ENCODE peak calls at places on chromosomes 7 and 10, in eight cellular contexts. M is CD8-positive, alpha-beta memory T cell; Y is amygdala; C is HepG2; K is choroid plexus epithelial cell; Z is IMR-90; V is left ventricle myocardium inferior; A is NCI-H1092 treated with DMSO at 0.1 percent for 48 hours. J is an unnamed sample.

GRCh38 chr7:44150466-44150832 is 9.3 kb upstream of the MYL7 start:
- DNase-seq in M (no peak), Y (no peak), C (no peak), K (peak; percentile 9), Z (no peak), V (no peak), A (no peak), J (no peak)

GRCh38 chr7:73768661-73769480 is 1.2 kb downstream of the CLDN3 start:
- DNase-seq in M (no peak), Y (no peak), C (no peak), K (no peak), Z (no peak), V (no peak), A (no peak), J (no peak)

GRCh38 chr10:59362991-59363390 is 642 bp upstream of the FAM13C start:
- DNase-seq in M (no peak), Y (peak; percentile 54), C (no peak), K (peak; percentile 44), Z (peak; percentile 33), V (peak; percentile 67), A (peak; percentile 44), J (peak; percentile 88)

GRCh38 chr10:55822096-55822495 is 539.0 kb downstream of the ZWINT start:
- DNase-seq in M (no peak), Y (no peak), C (no peak), K (no peak), Z (no peak), V (no peak), A (no peak), J (no peak)

GRCh38 chr7:149457766-149458165 is 3.1 kb downstream of the ZNF777 start:
- DNase-seq in M (no peak), Y (no peak), C (no peak), K (no peak), Z (no peak), V (no peak), A (no peak), J (no peak)

GRCh38 chr10:99604862-99605261 is 15.4 kb downstream of the SLC25A28 start:
- DNase-seq in M (no peak), Y (no peak), C (no peak), K (no peak), Z (no peak), V (no peak), A (no peak), J (no peak)

GRCh38 chr7:94452257-94452656 is 57.4 kb upstream of the CASD1 start:
- DNase-seq in M (no peak), Y (no peak), C (no peak), K (no peak), Z (peak; percentile 5), V (no peak), A (peak; percentile 99), J (no peak)

GRCh38 chr7:18302077-18302476 is 193.5 kb upstream of the HDAC9 start:
- DNase-seq in M (no peak), Y (no peak), C (no peak), K (no peak), Z (no peak), V (no peak), A (no peak), J (no peak)

GRCh38 chr10:24718031-24718855 is 5.4 kb downstream of the ARHGAP21 start:
- DNase-seq in M (no peak), Y (no peak), C (peak; percentile 62), K (peak; percentile 72), Z (peak; percentile 90), V (no peak), A (no peak), J (no peak)

GRCh38 chr7:5348134-5349004 is 65.6 kb downstream of the SLC29A4 start:
- DNase-seq in M (no peak), Y (peak; percentile 28), C (no peak), K (no peak), Z (no peak), V (no peak), A (no peak), J (no peak)

GRCh38 chr7:6385110-6385792 is 62.5 kb downstream of the DAGLB start:
- DNase-seq in M (no peak), Y (no peak), C (peak; percentile 91), K (peak; percentile 95), Z (peak; percentile 97), V (no peak), A (no peak), J (peak; percentile 53)